ENCODE peak calls at places on chromosomes 2 and 18, in nine cellular contexts. B, E, T, R, M, C, A, P and G are unnamed samples. For H3K36me3 and H3K4me1, the result is how much of the 10 kb centered on the place peaks cover.

GRCh38 chr2:151943461-151943860 is 115.2 kb upstream of the ARL5A start:
- DNase-seq in P (no peak), E (no peak), M (no peak), T (no peak), R (no peak), C (no peak), A (no peak), B (no peak), G (no peak)

GRCh38 chr2:130354135-130354420 is 1.8 kb upstream of the PTPN18 start:
- DNase-seq in P (no peak), M (no peak), B (peak), A (no peak), E (no peak), C (no peak), T (no peak), R (no peak), G (no peak)

GRCh38 chr18:76452357-76452756 is 42.7 kb downstream of the ZNF516 start:
- DNase-seq in R (no peak), P (no peak), B (peak), A (no peak), M (no peak), C (no peak), T (no peak), E (no peak), G (no peak)

GRCh38 chr2:208015475-208015874 is 9.9 kb downstream of the PLEKHM3 start:
- DNase-seq in A (no peak), M (no peak), P (no peak), C (no peak), E (no peak), T (no peak), R (no peak), B (no peak), G (no peak)

GRCh38 chr2:10303634-10304378 is 1.1 kb downstream of the HPCAL1 start:
- DNase-seq in R (peak), T (peak), C (no peak), A (peak), M (peak), E (peak), P (peak), B (peak), G (peak)

GRCh38 chr18:43578636-43579203 is 301.4 kb upstream of the SYT4 start:
- DNase-seq in T (no peak), B (no peak), C (no peak), M (no peak), A (no peak), E (peak), R (no peak), P (peak), G (no peak)

GRCh38 chr2:233430091-233430490 is 75.8 kb downstream of the DGKD start:
- DNase-seq in T (no peak), C (no peak), B (peak), P (no peak), E (peak), R (no peak), M (no peak), A (no peak), G (no peak)

GRCh38 chr2:176056411-176056810 is 27.4 kb downstream of the EVX2 start:
- DNase-seq in C (no peak), E (no peak), P (no peak), T (no peak), B (no peak), A (no peak), R (no peak), M (no peak), G (no peak)

GRCh38 chr2:241234066-241234790 is 45.8 kb downstream of the ANO7 start:
- DNase-seq in M (no peak), T (no peak), A (no peak), P (no peak), C (no peak), E (no peak), R (no peak), B (no peak), G (no peak)

GRCh38 chr18:21550510-21550970 is 50.0 kb downstream of the ESCO1 start:
- DNase-seq in E (no peak), P (no peak), C (no peak), R (no peak), M (no peak), A (no peak), T (no peak), B (no peak), G (no peak)

GRCh38 chr2:157875720-157876065 is 437 bp downstream of the ACVR1 start:
- DNase-seq in P (peak), T (peak), E (no peak), A (no peak), B (peak), M (peak), R (peak), C (no peak), G (peak)

GRCh38 chr2:187263675-187264580 is 184.1 kb downstream of the CALCRL start:
- DNase-seq in B (no peak), M (no peak), T (no peak), A (no peak), R (no peak), C (no peak), P (no peak), E (no peak), G (no peak)

GRCh38 chr18:1302861-1303260 is 398.2 kb downstream of the ADCYAP1 start:
- DNase-seq in M (no peak), P (no peak), B (no peak), A (no peak), E (no peak), C (no peak), R (no peak), T (no peak), G (no peak)

GRCh38 chr2:199798881-199799580 is 52.0 kb downstream of the FTCDNL1 start:
- DNase-seq in E (peak), A (no peak), C (no peak), M (no peak), B (peak), T (no peak), P (peak), R (peak), G (peak)

DNA sequence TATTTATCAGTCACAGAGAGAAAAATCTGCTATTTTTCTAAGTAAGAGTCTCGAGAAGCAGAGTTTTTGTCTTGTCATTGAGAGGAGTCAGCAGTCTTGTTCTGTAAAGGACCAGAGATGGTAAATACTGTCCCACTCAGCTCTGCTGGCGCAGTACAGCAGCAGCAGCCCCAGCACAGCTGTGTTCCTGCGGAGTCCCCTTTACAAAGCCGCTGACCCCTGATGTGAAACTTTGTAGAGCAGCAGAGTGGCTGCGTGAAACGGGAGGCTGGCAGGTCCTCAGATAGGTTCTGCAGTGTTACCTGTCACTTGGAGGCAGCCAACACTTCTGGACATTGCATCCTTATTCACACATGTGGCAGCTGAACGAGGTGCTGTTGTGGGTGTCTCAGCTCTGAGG is 45.2 kb downstream of the TMEM185B start:
- DNase-seq in R (no peak), B (no peak), P (no peak), T (no peak), A (no peak), C (no peak), M (no peak), E (no peak), G (no peak)
- H3K4me3 ChIP-seq in R (no peak), B (no peak), P (no peak), T (no peak), A (no peak), C (no peak), M (no peak), E (no peak), G (no peak)

GRCh38 chr2:62826953-62827675 is 121.6 kb downstream of the EHBP1 start:
- DNase-seq in T (no peak), R (no peak), P (no peak), C (no peak), B (no peak), M (no peak), E (no peak), A (no peak), G (no peak)

GRCh38 chr2:62826141-62826540 is 120.6 kb downstream of the EHBP1 start:
- DNase-seq in T (no peak), B (peak), E (peak), R (no peak), A (no peak), C (no peak), P (no peak), M (no peak), G (no peak)

GRCh38 chr2:62831729-62832128 is 126.2 kb downstream of the EHBP1 start:
- DNase-seq in M (no peak), A (no peak), B (no peak), T (no peak), C (no peak), P (no peak), R (no peak), E (no peak), G (no peak)
- H3K36me3 ChIP-seq in M (under half), A (under half), B (half or more), T (under half), C (under half), P (under half), R (under half), E (under half), G (half or more)

GRCh38 chr2:108616731-108617161 is 82.5 kb downstream of the LIMS1 start:
- DNase-seq in C (no peak), M (no peak), E (no peak), R (no peak), B (peak), A (no peak), T (no peak), P (peak), G (no peak)

GRCh38 chr2:108621689-108622681 is 87.7 kb downstream of the LIMS1 start:
- DNase-seq in P (no peak), C (no peak), T (no peak), R (no peak), A (peak), M (no peak), B (no peak), E (no peak), G (no peak)

GRCh38 chr2:108621087-108621559 is 86.9 kb downstream of the LIMS1 start:
- DNase-seq in A (peak), B (peak), C (no peak), E (no peak), R (peak), P (peak), T (no peak), M (no peak), G (no peak)

GRCh38 chr2:108620656-108621055 is 86.4 kb downstream of the LIMS1 start:
- DNase-seq in C (no peak), A (no peak), P (no peak), E (no peak), B (no peak), R (no peak), T (no peak), M (no peak), G (no peak)

DNA sequence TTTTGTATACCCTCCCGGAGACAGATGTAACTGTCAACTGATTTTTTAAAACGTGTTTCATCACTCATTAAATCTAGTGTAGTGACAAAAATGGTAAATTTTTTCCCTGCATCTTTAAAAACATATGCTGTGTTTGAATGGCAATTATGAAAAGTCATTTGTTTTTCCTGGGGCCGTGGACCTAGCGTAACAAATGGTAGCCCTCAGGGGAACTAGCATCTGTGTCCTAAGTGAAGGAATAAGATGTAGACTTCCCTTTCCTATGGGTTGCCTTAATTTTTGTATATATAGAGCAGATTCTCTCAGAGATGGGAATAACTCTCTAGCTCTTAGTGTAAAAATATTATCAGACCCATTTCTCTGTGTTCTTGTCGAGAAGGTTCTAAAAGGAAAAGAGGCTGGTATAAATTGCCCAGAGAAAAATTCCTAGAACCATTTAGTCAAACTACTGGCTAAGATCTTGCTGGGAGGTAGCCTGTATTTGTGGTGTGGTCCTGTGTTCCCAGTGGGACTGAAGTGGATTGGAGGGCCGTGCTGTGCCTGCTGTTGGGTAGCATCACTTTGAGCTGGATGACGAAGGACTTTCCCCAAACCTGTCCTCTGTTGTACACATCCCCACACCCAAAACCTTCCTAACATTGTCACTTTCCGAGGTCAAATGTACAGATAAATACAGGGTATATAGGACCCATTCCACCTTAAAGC is 85.8 kb downstream of the LIMS1 start:
- DNase-seq in C (no peak), T (no peak), M (no peak), E (no peak), A (no peak), P (no peak), B (no peak), R (no peak), G (no peak)
- H3K4me1 ChIP-seq in C (half or more), T (under half), M (under half), E (under half), A (half or more), P (under half), B (under half), R (under half), G (half or more)

DNA sequence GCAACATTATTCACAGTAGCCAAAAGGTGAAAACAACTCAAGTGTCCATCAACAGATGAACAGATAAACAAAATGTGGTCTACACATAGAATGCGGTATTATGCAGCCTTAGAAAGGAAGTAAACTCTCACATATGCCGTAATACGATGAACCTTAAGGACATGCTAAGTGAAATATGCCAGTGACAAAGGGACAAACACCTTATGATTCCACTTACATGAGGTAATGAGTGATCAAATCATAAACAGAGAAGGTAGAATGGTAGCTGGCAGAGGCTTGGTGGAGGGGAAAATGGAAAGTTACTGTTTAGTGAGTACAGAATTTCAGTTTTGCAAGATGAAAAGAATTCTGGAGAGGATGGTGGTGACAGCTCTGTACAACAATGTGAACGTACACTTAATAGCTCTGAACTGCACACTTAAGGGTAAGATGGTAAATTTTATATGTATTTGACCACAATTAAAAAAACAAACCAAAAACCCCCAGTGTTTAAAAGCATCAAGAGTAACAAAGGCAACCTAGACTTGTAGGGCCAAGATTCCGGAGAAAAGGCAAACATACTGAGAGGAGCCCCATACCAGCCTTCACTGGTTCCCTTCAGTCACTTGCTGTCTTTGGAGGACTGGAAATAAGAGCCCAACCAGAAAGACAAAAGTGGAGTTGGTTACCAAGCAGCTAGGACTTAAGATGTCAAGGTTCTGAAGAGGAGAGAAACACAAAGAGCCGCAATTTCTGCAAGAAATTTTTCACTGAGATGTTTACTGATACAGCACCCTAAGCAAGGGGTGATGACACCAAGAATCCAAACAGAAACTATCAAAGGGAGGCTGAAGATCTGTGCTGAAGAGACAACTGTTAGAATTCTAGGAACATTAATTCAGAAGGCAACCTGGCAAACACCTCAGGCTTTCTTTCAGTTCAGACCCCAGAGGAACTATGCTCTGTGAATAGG is 61.3 kb downstream of the CUL3 start:
- DNase-seq in C (no peak), P (no peak), T (no peak), B (no peak), E (no peak), M (no peak), A (no peak), R (no peak), G (no peak)
- H3K4me3 ChIP-seq in C (no peak), P (no peak), T (no peak), B (no peak), E (no peak), M (no peak), A (no peak), R (no peak), G (no peak)

DNA sequence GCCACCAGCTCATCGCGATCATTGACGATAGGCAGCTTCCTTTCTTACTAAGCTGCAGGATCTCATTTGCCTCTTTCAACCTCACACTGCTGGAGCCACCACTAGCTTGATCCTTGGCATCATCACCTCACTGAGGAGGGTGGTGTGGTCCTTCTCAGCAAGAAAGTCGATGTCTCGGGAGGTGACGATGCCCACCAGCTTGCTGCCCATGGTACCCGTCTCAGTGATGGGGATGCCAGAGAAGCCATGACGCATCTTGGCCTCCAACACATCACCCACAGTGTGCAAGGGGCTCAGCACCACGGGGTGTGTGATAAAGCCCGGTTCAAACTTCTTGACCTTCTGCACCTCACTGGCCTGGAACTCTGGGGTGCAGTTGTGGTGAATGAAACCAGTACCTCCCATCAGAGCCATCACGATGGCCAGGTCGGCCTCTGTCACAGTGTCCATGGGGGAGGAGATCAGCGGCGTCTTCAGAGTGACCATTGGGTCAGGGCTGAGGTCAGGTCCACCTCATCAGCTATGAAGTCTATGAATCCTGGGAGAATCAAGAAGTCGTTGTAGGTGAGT is 22.5 kb downstream of the CFLAR start:
- DNase-seq in E (no peak), P (no peak), M (no peak), R (no peak), C (no peak), A (no peak), B (no peak), T (no peak), G (no peak)
- H3K36me3 ChIP-seq in E (under half), P (under half), M (half or more), R (half or more), C (half or more), A (half or more), B (half or more), T (under half), G (half or more)

DNA sequence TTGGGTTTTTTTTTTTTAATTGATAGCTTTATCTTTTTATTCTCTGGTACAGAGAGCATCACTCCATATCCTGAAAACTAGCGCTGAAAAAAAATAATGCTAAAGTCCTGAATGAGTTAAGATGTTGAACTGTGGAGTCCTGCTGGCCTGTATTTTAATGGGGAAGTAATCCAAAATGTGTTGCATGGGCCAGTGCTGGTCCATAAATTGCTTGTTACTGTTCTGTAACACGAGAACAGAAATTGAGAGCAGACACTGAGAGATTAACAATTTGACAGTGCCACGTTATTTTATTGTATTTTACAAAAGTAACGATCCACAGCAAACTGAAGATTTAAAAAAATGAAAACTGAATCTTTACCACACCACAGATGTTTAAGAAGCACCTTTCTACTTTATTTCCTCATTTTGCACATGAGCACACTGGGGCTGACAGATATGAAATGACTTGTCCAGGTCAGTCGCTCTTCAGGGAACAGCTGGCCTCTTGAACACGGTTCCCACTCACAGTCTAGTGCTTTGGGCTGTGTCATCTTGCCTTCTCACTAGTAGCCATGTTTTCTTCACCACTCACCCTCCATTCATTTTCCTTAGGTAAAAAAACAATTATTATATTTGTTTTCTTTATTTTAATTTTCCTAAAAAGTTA is 35.3 kb downstream of the ZCCHC2 start:
- DNase-seq in T (no peak), P (no peak), A (no peak), C (no peak), M (no peak), E (no peak), R (no peak), B (no peak), G (no peak)
- H3K4me1 ChIP-seq in T (under half), P (under half), A (under half), C (under half), M (under half), E (under half), R (under half), B (under half), G (under half)

GRCh38 chr18:46028536-46028891 is 43.5 kb downstream of the PSTPIP2 start:
- DNase-seq in C (no peak), P (no peak), T (no peak), B (no peak), E (no peak), A (no peak), M (no peak), R (no peak), G (no peak)
- H3K4me3 ChIP-seq in C (peak), P (no peak), T (peak), B (peak), E (peak), A (peak), M (peak), R (peak), G (peak)